ENCODE peak calls at places on chromosomes 6 and 20, in five cellular contexts. N, D, H, Y and Q are unnamed samples.

GRCh38 chr6:31143148-31143547 is 4.3 kb upstream of the PSORS1C2 start:
- DNase-seq in Y (no peak), N (peak), D (no peak), H (no peak), Q (peak)

GRCh38 chr6:113894712-113895674 is 37.8 kb downstream of the MARCKS start:
- DNase-seq in N (no peak), H (no peak), Y (no peak), D (no peak), Q (no peak)

GRCh38 chr6:99425647-99426453 is 742 bp upstream of the PNISR start:
- DNase-seq in N (peak), H (peak), D (peak), Y (peak), Q (peak)

GRCh38 chr6:109892451-109893435 is 85.4 kb upstream of the GPR6 start:
- DNase-seq in D (no peak), H (peak), N (peak), Y (no peak), Q (peak)

GRCh38 chr20:9507544-9508239 is 6.7 kb upstream of the LAMP5 start:
- DNase-seq in D (no peak), N (no peak), Y (no peak), H (no peak), Q (no peak)

GRCh38 chr6:6918216-6918983 is 189.4 kb upstream of the RREB1 start:
- DNase-seq in D (peak), H (no peak), Y (peak), N (peak), Q (peak)

GRCh38 chr6:107988570-107988969 is 30.6 kb upstream of the SEC63 start:
- DNase-seq in N (no peak), H (no peak), D (no peak), Y (no peak), Q (no peak)

GRCh38 chr6:121549741-121550140 is 114.3 kb downstream of the GJA1 start:
- DNase-seq in Y (no peak), H (no peak), N (peak), D (peak), Q (peak)

GRCh38 chr6:126955621-126956020 is 162.8 kb upstream of the RSPO3 start:
- DNase-seq in N (peak), D (no peak), Y (no peak), H (no peak), Q (no peak)

GRCh38 chr6:63802606-63803206 is 167.1 kb downstream of the PHF3 start:
- DNase-seq in Y (no peak), N (peak), H (peak), D (no peak), Q (peak)

GRCh38 chr6:166752928-166753721 is 126.1 kb upstream of the RPS6KA2 start:
- DNase-seq in N (no peak), Y (no peak), D (no peak), H (no peak), Q (no peak)

GRCh38 chr20:57374343-57374930 is 16.8 kb upstream of the RBM38 start:
- DNase-seq in Y (no peak), H (no peak), N (no peak), D (no peak), Q (no peak)

GRCh38 chr6:35522660-35523658 is 10.3 kb upstream of the TULP1 start:
- DNase-seq in Y (peak), D (peak), H (peak), N (peak), Q (peak)

GRCh38 chr6:82957171-82957894 is 108.3 kb downstream of the UBE3D start:
- DNase-seq in H (no peak), Y (no peak), N (no peak), D (no peak), Q (no peak)

GRCh38 chr6:44842616-44843015 is 455.1 kb downstream of the CDC5L start:
- DNase-seq in H (no peak), Y (no peak), D (no peak), N (peak), Q (no peak)

GRCh38 chr6:11522819-11523218 is 14.7 kb upstream of the TMEM170B start:
- DNase-seq in H (peak), Y (no peak), D (no peak), N (peak), Q (no peak)